ENCODE peak calls at places on chromosomes 13 and 19, in seven cellular contexts. One of them, this sample, is unnamed.

GRCh38 chr13:114298866-114299265 is 15.4 kb upstream of the CHAMP1 start:
- DNase-seq in memory B cell: no peak
- DNase-seq in stomach: no peak
- DNase-seq in nephron progenitor cell: no peak
- DNase-seq in NCI-H187: no peak
- DNase-seq in dorsolateral prefrontal cortex: no peak
- DNase-seq in non-pigmented ciliary epithelial cell: no peak
- DNase-seq in this sample: no peak

GRCh38 chr13:29696606-29697005 is 101.1 kb upstream of the SLC7A1 start:
- DNase-seq in memory B cell: no peak
- DNase-seq in stomach: no peak
- DNase-seq in nephron progenitor cell: no peak
- DNase-seq in NCI-H187: no peak
- DNase-seq in dorsolateral prefrontal cortex: no peak
- DNase-seq in non-pigmented ciliary epithelial cell: no peak
- DNase-seq in this sample: no peak

GRCh38 chr13:31972453-31972852 is 59.1 kb upstream of the FRY start:
- DNase-seq in memory B cell: no peak
- DNase-seq in stomach: no peak
- DNase-seq in nephron progenitor cell: no peak
- DNase-seq in NCI-H187: no peak
- DNase-seq in dorsolateral prefrontal cortex: no peak
- DNase-seq in non-pigmented ciliary epithelial cell: no peak
- DNase-seq in this sample: no peak

GRCh38 chr13:39210961-39211534 is 172.8 kb downstream of the NHLRC3 start:
- DNase-seq in memory B cell: no peak
- DNase-seq in stomach: no peak
- DNase-seq in nephron progenitor cell: no peak
- DNase-seq in NCI-H187: no peak
- DNase-seq in dorsolateral prefrontal cortex: no peak
- DNase-seq in non-pigmented ciliary epithelial cell: no peak
- DNase-seq in this sample: no peak

GRCh38 chr13:51361111-51361510 is 21.6 kb downstream of the SERPINE3 start:
- DNase-seq in memory B cell: no peak
- DNase-seq in stomach: no peak
- DNase-seq in nephron progenitor cell: no peak
- DNase-seq in NCI-H187: no peak
- DNase-seq in dorsolateral prefrontal cortex: no peak
- DNase-seq in non-pigmented ciliary epithelial cell: no peak
- DNase-seq in this sample: no peak

GRCh38 chr13:67299072-67299635 is 69.0 kb upstream of the PCDH9 start:
- DNase-seq in memory B cell: no peak
- DNase-seq in stomach: no peak
- DNase-seq in nephron progenitor cell: no peak
- DNase-seq in NCI-H187: no peak
- DNase-seq in dorsolateral prefrontal cortex: no peak
- DNase-seq in non-pigmented ciliary epithelial cell: peak; percentile 84
- DNase-seq in this sample: no peak

GRCh38 chr13:19618925-19619324 is 14.5 kb upstream of the MPHOSPH8 start:
- DNase-seq in memory B cell: no peak
- DNase-seq in stomach: no peak
- DNase-seq in nephron progenitor cell: peak; percentile 6
- DNase-seq in NCI-H187: no peak
- DNase-seq in dorsolateral prefrontal cortex: no peak
- DNase-seq in non-pigmented ciliary epithelial cell: no peak
- DNase-seq in this sample: no peak

GRCh38 chr13:23044906-23045305 is 135.9 kb upstream of the SGCG start:
- DNase-seq in memory B cell: no peak
- DNase-seq in stomach: no peak
- DNase-seq in nephron progenitor cell: no peak
- DNase-seq in NCI-H187: no peak
- DNase-seq in dorsolateral prefrontal cortex: no peak
- DNase-seq in non-pigmented ciliary epithelial cell: no peak
- DNase-seq in this sample: no peak

GRCh38 chr13:26968431-26969335 is 202.9 kb downstream of the USP12 start:
- DNase-seq in memory B cell: no peak
- DNase-seq in stomach: peak; percentile 76
- DNase-seq in nephron progenitor cell: peak; percentile 43
- DNase-seq in NCI-H187: no peak
- DNase-seq in dorsolateral prefrontal cortex: no peak
- DNase-seq in non-pigmented ciliary epithelial cell: no peak
- DNase-seq in this sample: no peak

GRCh38 chr19:49355890-49356289 is 6.3 kb downstream of the TEAD2 start:
- DNase-seq in memory B cell: no peak
- DNase-seq in stomach: no peak
- DNase-seq in nephron progenitor cell: no peak
- DNase-seq in NCI-H187: no peak
- DNase-seq in dorsolateral prefrontal cortex: no peak
- DNase-seq in non-pigmented ciliary epithelial cell: no peak
- DNase-seq in this sample: no peak

GRCh38 chr19:4191044-4191443 is 8.6 kb downstream of the ANKRD24 start:
- DNase-seq in memory B cell: no peak
- DNase-seq in stomach: no peak
- DNase-seq in nephron progenitor cell: no peak
- DNase-seq in NCI-H187: no peak
- DNase-seq in dorsolateral prefrontal cortex: no peak
- DNase-seq in non-pigmented ciliary epithelial cell: no peak
- DNase-seq in this sample: peak; percentile 90